ENCODE peak calls at places on chromosomes 13 and 19, in nine cellular contexts. X is NB4, L is transverse colon, G is A549, B is stomach, V is adrenal gland, I is ovary, D is upper lobe of left lung, C is heart left ventricle. H is an unnamed sample.

GRCh38 chr19:29687897-29688728 is 22.9 kb downstream of the PLEKHF1 start:
- DNase-seq in X (peak), L (no peak), G (no peak), B (no peak), V (no peak), I (no peak), D (no peak), C (no peak), H (no peak)

GRCh38 chr13:36297259-36297599 is 385 bp downstream of the CCDC169 start:
- DNase-seq in X (peak), L (no peak), G (peak), B (no peak), V (peak), I (no peak), D (no peak), C (no peak), H (no peak)

GRCh38 chr13:60646600-60646999 is 249.6 kb downstream of the TDRD3 start:
- DNase-seq in X (no peak), L (no peak), G (no peak), B (no peak), V (no peak), I (no peak), D (no peak), C (no peak), H (no peak)

GRCh38 chr19:42538841-42539709 is 10.8 kb upstream of the CEACAM1 start:
- DNase-seq in X (no peak), L (no peak), G (no peak), B (no peak), V (no peak), I (no peak), D (no peak), C (no peak), H (no peak)

GRCh38 chr19:6239401-6239844 is 40.4 kb downstream of the MLLT1 start:
- DNase-seq in X (no peak), L (no peak), G (no peak), B (peak), V (peak), I (peak), D (no peak), C (no peak), H (no peak)

GRCh38 chr13:27043013-27043412 is 128.6 kb downstream of the USP12 start:
- DNase-seq in X (peak), L (no peak), G (peak), B (peak), V (peak), I (no peak), D (no peak), C (no peak), H (peak)

GRCh38 chr19:41411682-41412265 is 14.2 kb downstream of the BCKDHA start:
- DNase-seq in X (no peak), L (no peak), G (no peak), B (no peak), V (peak), I (no peak), D (no peak), C (peak), H (no peak)

GRCh38 chr13:77729502-77730221 is 32.2 kb downstream of the SLAIN1 start:
- DNase-seq in X (no peak), L (no peak), G (no peak), B (no peak), V (no peak), I (no peak), D (no peak), C (no peak), H (no peak)

GRCh38 chr19:47713046-47714021 is at the start of gene EHD2:
- DNase-seq in X (peak), L (peak), G (peak), B (peak), V (peak), I (peak), D (peak), C (peak), H (peak)

GRCh38 chr13:67070306-67070705 is 159.8 kb downstream of the PCDH9 start:
- DNase-seq in X (no peak), L (no peak), G (no peak), B (no peak), V (no peak), I (no peak), D (no peak), C (no peak), H (no peak)

GRCh38 chr19:19628499-19629134 is 597 bp upstream of the LPAR2 start:
- DNase-seq in X (peak), L (peak), G (no peak), B (peak), V (peak), I (peak), D (peak), C (no peak), H (no peak)

GRCh38 chr13:24744247-24744646 is 19.7 kb upstream of the RNF17 start:
- DNase-seq in X (no peak), L (no peak), G (no peak), B (no peak), V (no peak), I (no peak), D (no peak), C (no peak), H (no peak)

GRCh38 chr19:48629599-48630288 is 7.4 kb downstream of the DBP start:
- DNase-seq in X (peak), L (peak), G (no peak), B (peak), V (peak), I (peak), D (peak), C (peak), H (no peak)

GRCh38 chr13:95129004-95129403 is 172.2 kb downstream of the ABCC4 start:
- DNase-seq in X (no peak), L (no peak), G (no peak), B (no peak), V (no peak), I (no peak), D (no peak), C (no peak), H (no peak)

GRCh38 chr19:32035611-32036010 is 309.8 kb upstream of the ZNF507 start:
- DNase-seq in X (no peak), L (no peak), G (no peak), B (no peak), V (no peak), I (no peak), D (no peak), C (no peak), H (no peak)

GRCh38 chr19:3224346-3225325 is at the start of gene CELF5:
- DNase-seq in X (peak), L (peak), G (peak), B (peak), V (peak), I (peak), D (peak), C (no peak), H (peak)

GRCh38 chr13:40152145-40152544 is 496.7 kb downstream of the COG6 start:
- DNase-seq in X (no peak), L (no peak), G (peak), B (no peak), V (peak), I (no peak), D (no peak), C (no peak), H (peak)

GRCh38 chr13:34361528-34361927 is 543.6 kb downstream of the RFC3 start:
- DNase-seq in X (no peak), L (no peak), G (no peak), B (no peak), V (no peak), I (no peak), D (no peak), C (no peak), H (no peak)

GRCh38 chr13:72953391-72953960 is 105.3 kb upstream of the KLF5 start:
- DNase-seq in X (no peak), L (peak), G (no peak), B (peak), V (no peak), I (no peak), D (no peak), C (no peak), H (no peak)

GRCh38 chr13:22506286-22506685 is 674.5 kb upstream of the SGCG start:
- DNase-seq in X (no peak), L (no peak), G (no peak), B (no peak), V (peak), I (peak), D (no peak), C (no peak), H (no peak)

GRCh38 chr13:50352720-50353491 is 337.7 kb downstream of the KCNRG start:
- DNase-seq in X (no peak), L (no peak), G (no peak), B (no peak), V (no peak), I (no peak), D (no peak), C (no peak), H (no peak)

GRCh38 chr19:35559781-35560180 is 3.7 kb downstream of the ATP4A start:
- DNase-seq in X (no peak), L (no peak), G (no peak), B (no peak), V (no peak), I (no peak), D (no peak), C (no peak), H (no peak)

GRCh38 chr13:71517004-71517403 is 350.0 kb downstream of the DACH1 start:
- DNase-seq in X (no peak), L (no peak), G (no peak), B (no peak), V (no peak), I (no peak), D (no peak), C (no peak), H (no peak)

GRCh38 chr13:27450921-27451461 is 627 bp upstream of the MTIF3 start:
- DNase-seq in X (peak), L (peak), G (no peak), B (peak), V (peak), I (peak), D (peak), C (peak), H (no peak)

GRCh38 chr13:111281751-111282311 is 38.6 kb upstream of the TEX29 start:
- DNase-seq in X (no peak), L (no peak), G (no peak), B (no peak), V (no peak), I (no peak), D (no peak), C (no peak), H (no peak)

GRCh38 chr13:25371608-25372274 is at the start of gene ATP8A2:
- DNase-seq in X (no peak), L (no peak), G (no peak), B (no peak), V (peak), I (no peak), D (no peak), C (no peak), H (no peak)

GRCh38 chr13:32881074-32881791 is 135.0 kb upstream of the KL start:
- DNase-seq in X (peak), L (no peak), G (no peak), B (no peak), V (no peak), I (no peak), D (no peak), C (no peak), H (no peak)

GRCh38 chr19:49117677-49118564 is 1.0 kb downstream of the C19orf73 start:
- DNase-seq in X (no peak), L (no peak), G (no peak), B (no peak), V (no peak), I (no peak), D (peak), C (peak), H (no peak)

GRCh38 chr13:31114641-31115040 is 47.1 kb downstream of the HSPH1 start:
- DNase-seq in X (no peak), L (no peak), G (no peak), B (no peak), V (no peak), I (no peak), D (no peak), C (no peak), H (no peak)

GRCh38 chr19:44912854-44913253 is 1.6 kb upstream of the APOC1 start:
- DNase-seq in X (no peak), L (peak), G (no peak), B (no peak), V (peak), I (peak), D (no peak), C (no peak), H (no peak)

GRCh38 chr13:36188446-36188845 is 25.9 kb downstream of the SOHLH2 start:
- DNase-seq in X (no peak), L (no peak), G (no peak), B (no peak), V (no peak), I (no peak), D (no peak), C (no peak), H (no peak)

GRCh38 chr19:7682175-7682855 is 1.7 kb downstream of the TRAPPC5 start:
- DNase-seq in X (no peak), L (no peak), G (no peak), B (no peak), V (no peak), I (no peak), D (peak), C (no peak), H (no peak)
- TF ChIP-seq POLR2A in X (no peak), L (no peak), G (no peak), B (no peak), V (no peak), I (no peak), D (no peak), C (no peak), H (no peak)

GRCh38 chr13:45695198-45695730 is 6.9 kb upstream of the CBY2 start:
- DNase-seq in X (peak), L (no peak), G (no peak), B (no peak), V (no peak), I (no peak), D (no peak), C (no peak), H (no peak)
- TF ChIP-seq POLR2A in X (no peak), L (no peak), G (no peak), B (no peak), V (no peak), I (no peak), D (no peak), C (no peak), H (no peak)

DNA sequence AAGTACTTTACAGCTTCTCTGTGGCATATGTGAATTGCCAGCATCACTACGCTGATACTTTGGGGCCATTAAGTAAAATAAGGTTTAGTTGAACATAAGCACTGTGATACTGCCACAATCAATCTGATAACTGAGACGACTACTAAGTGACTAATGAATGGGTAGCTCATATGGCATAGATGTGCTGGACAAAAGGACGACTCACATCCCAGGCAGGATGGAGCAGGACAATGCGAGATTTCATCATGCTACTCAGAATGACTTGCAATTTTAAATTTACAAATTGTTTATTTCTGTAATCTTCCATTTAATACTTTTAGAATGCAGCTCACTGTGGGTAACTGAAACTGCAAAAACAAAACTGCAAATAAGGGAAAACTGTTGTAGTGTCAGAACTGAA is 13.6 kb downstream of the CCDC122 start:
- DNase-seq in X (peak), L (no peak), G (no peak), B (no peak), V (no peak), I (no peak), D (no peak), C (no peak), H (no peak)
- TF ChIP-seq POLR2A in X (no peak), L (no peak), G (no peak), B (no peak), V (no peak), I (no peak), D (no peak), C (no peak), H (no peak)

GRCh38 chr19:18107235-18108083 is 9.9 kb downstream of the MAST3 start:
- DNase-seq in X (peak), L (no peak), G (no peak), B (no peak), V (no peak), I (no peak), D (no peak), C (no peak), H (no peak)

GRCh38 chr19:18109363-18109730 is 11.8 kb downstream of the MAST3 start:
- DNase-seq in X (no peak), L (peak), G (no peak), B (no peak), V (no peak), I (no peak), D (no peak), C (no peak), H (no peak)

GRCh38 chr19:18110833-18111232 is 13.3 kb downstream of the MAST3 start:
- DNase-seq in X (no peak), L (peak), G (no peak), B (peak), V (no peak), I (no peak), D (no peak), C (no peak), H (no peak)

GRCh38 chr19:18108897-18109296 is 11.3 kb downstream of the MAST3 start:
- DNase-seq in X (no peak), L (peak), G (no peak), B (no peak), V (no peak), I (no peak), D (no peak), C (no peak), H (no peak)

GRCh38 chr19:18109731-18110671 is 12.4 kb downstream of the MAST3 start:
- DNase-seq in X (peak), L (peak), G (no peak), B (peak), V (peak), I (no peak), D (peak), C (peak), H (peak)
- TF ChIP-seq POLR2A in X (peak), L (peak), G (peak), B (no peak), V (peak), I (no peak), D (peak), C (peak), H (peak)

H was measured in H54.